ENCODE peak calls at places on chromosomes 4 and X, in four cellular contexts. X is WTC11, T is A549, A is HepG2. Y is an unnamed sample.

GRCh38 chr4:26076000-26076587 is 162.1 kb downstream of the SMIM20 start:
- DNase-seq in X (no peak), T (no peak), A (no peak), Y (no peak)

GRCh38 chr4:40595981-40596380 is 33.7 kb downstream of the RBM47 start:
- DNase-seq in X (no peak), T (no peak), A (no peak), Y (no peak)

GRCh38 chr4:92387459-92388069 is 83.8 kb downstream of the GRID2 start:
- DNase-seq in X (no peak), T (peak; percentile 45), A (peak; percentile 30), Y (no peak)

GRCh38 chrX:151488677-151489076 is 74.8 kb upstream of the PASD1 start:
- DNase-seq in X (peak; percentile 11), T (peak; percentile 13), A (peak; percentile 3), Y (peak; percentile 28)

GRCh38 chr4:45147866-45148265 is 421.5 kb upstream of the GNPDA2 start:
- DNase-seq in X (no peak), T (no peak), A (no peak), Y (no peak)

GRCh38 chr4:48360285-48360965 is 19.1 kb downstream of the SLAIN2 start:
- DNase-seq in X (no peak), T (no peak), A (no peak), Y (no peak)

GRCh38 chrX:70505451-70505841 is 60.8 kb downstream of the DLG3 start:
- DNase-seq in X (no peak), T (no peak), A (no peak), Y (no peak)

GRCh38 chrX:124293810-124294209 is 38.6 kb upstream of the TEX13D start:
- DNase-seq in X (no peak), T (no peak), A (no peak), Y (no peak)

GRCh38 chr4:22510750-22511149 is 5.1 kb downstream of the ADGRA3 start:
- DNase-seq in X (no peak), T (no peak), A (peak; percentile 37), Y (no peak)

GRCh38 chr4:82499705-82500104 is 62.1 kb downstream of the TMEM150C start:
- DNase-seq in X (no peak), T (no peak), A (no peak), Y (no peak)

GRCh38 chrX:110425222-110425621 is 66.6 kb downstream of the RTL9 start:
- DNase-seq in X (no peak), T (no peak), A (no peak), Y (no peak)

GRCh38 chrX:68693481-68694410 is 46.3 kb downstream of the STARD8 start:
- DNase-seq in X (peak; percentile 83), T (no peak), A (no peak), Y (peak; percentile 86)

GRCh38 chr4:188780028-188780427 is 640.8 kb downstream of the TRIML1 start:
- DNase-seq in X (no peak), T (no peak), A (no peak), Y (no peak)

GRCh38 chr4:83618431-83618830 is 82.5 kb downstream of the GPAT3 start:
- DNase-seq in X (no peak), T (peak; percentile 57), A (peak; percentile 87), Y (peak; percentile 19)

GRCh38 chrX:38205037-38205436 is 15.6 kb downstream of the SRPX start:
- DNase-seq in X (no peak), T (no peak), A (no peak), Y (no peak)

GRCh38 chrX:108396188-108396885 is 41.9 kb downstream of the COL4A6 start:
- DNase-seq in X (no peak), T (peak; percentile 69), A (peak; percentile 17), Y (no peak)

GRCh38 chr4:154126276-154126675 is 337.4 kb upstream of the SFRP2 start:
- DNase-seq in X (no peak), T (no peak), A (no peak), Y (no peak)

GRCh38 chr4:151359576-151359975 is 34.2 kb upstream of the SH3D19 start:
- DNase-seq in X (no peak), T (no peak), A (no peak), Y (no peak)

GRCh38 chr4:56757821-56758400 is 63.6 kb downstream of the SPINK2 start:
- DNase-seq in X (peak; percentile 47), T (peak; percentile 57), A (peak; percentile 47), Y (peak; percentile 12)

GRCh38 chr4:33930497-33930896 is 2313.8 kb downstream of the ARAP2 start:
- DNase-seq in X (no peak), T (no peak), A (no peak), Y (no peak)

GRCh38 chrX:110992611-110993010 is 103.4 kb upstream of the PAK3 start:
- DNase-seq in X (peak; percentile 28), T (peak; percentile 21), A (peak; percentile 5), Y (peak; percentile 29)

GRCh38 chr4:188934320-188934975 is 795.2 kb downstream of the TRIML1 start:
- DNase-seq in X (no peak), T (peak; percentile 11), A (no peak), Y (no peak)

GRCh38 chrX:138638996-138639395 is 72.5 kb downstream of the FGF13 start:
- DNase-seq in X (no peak), T (no peak), A (no peak), Y (no peak)

GRCh38 chr4:19883841-19884240 is 367.9 kb upstream of the SLIT2 start:
- DNase-seq in X (no peak), T (no peak), A (no peak), Y (no peak)

GRCh38 chrX:97806238-97806637 is 922.5 kb downstream of the RPA4 start:
- DNase-seq in X (no peak), T (peak; percentile 2), A (no peak), Y (no peak)

GRCh38 chr4:78885598-78885997 is 53.6 kb downstream of the PAQR3 start:
- DNase-seq in X (no peak), T (no peak), A (no peak), Y (no peak)

GRCh38 chrX:10949541-10949940 is 161.6 kb upstream of the HCCS start:
- DNase-seq in X (no peak), T (no peak), A (no peak), Y (no peak)

GRCh38 chrX:110242371-110242770 is 75.5 kb downstream of the AMMECR1 start:
- DNase-seq in X (no peak), T (no peak), A (no peak), Y (no peak)

GRCh38 chrX:71823391-71824057 is 60.4 kb downstream of the CXorf49B start:
- DNase-seq in X (no peak), T (no peak), A (no peak), Y (no peak)

GRCh38 chr4:26334366-26334765 is 13.6 kb downstream of the RBPJ start:
- DNase-seq in X (no peak), T (no peak), A (no peak), Y (no peak)

GRCh38 chrX:100341111-100341510 is 69.0 kb downstream of the PCDH19 start:
- DNase-seq in X (no peak), T (no peak), A (no peak), Y (no peak)

GRCh38 chr4:183171484-183172267 is 72.6 kb downstream of the WWC2 start:
- DNase-seq in X (no peak), T (peak; percentile 66), A (peak; percentile 67), Y (no peak)

GRCh38 chr4:28557755-28558154 is 1697.1 kb downstream of the STIM2 start:
- DNase-seq in X (no peak), T (no peak), A (no peak), Y (no peak)

GRCh38 chrX:68934421-68934820 is 105.6 kb downstream of the EFNB1 start:
- DNase-seq in X (no peak), T (no peak), A (no peak), Y (no peak)

GRCh38 chr4:182448281-182449151 is 205.3 kb downstream of the TENM3 start:
- DNase-seq in X (peak; percentile 93), T (peak; percentile 67), A (peak; percentile 74), Y (peak; percentile 81)

GRCh38 chr4:167956676-167957075 is 135.7 kb upstream of the ANXA10 start:
- DNase-seq in X (no peak), T (no peak), A (no peak), Y (no peak)

GRCh38 chrX:152601848-152602616 is 35.7 kb upstream of the GABRQ start:
- DNase-seq in X (peak; percentile 19), T (peak; percentile 20), A (peak; percentile 1), Y (peak; percentile 11)

GRCh38 chr4:118967393-118967792 is 78.7 kb downstream of the SYNPO2 start:
- DNase-seq in X (no peak), T (no peak), A (no peak), Y (no peak)

GRCh38 chrX:20267924-20268701 is 1.4 kb upstream of the RPS6KA3 start:
- DNase-seq in X (peak; percentile 59), T (no peak), A (no peak), Y (peak; percentile 8)
- TF ChIP-seq NR3C1 in X (no peak), T (no peak), A (no peak), Y (no peak)

GRCh38 chr4:7428261-7429068 is 6.3 kb downstream of the PSAPL1 start:
- DNase-seq in X (peak; percentile 41), T (no peak), A (no peak), Y (no peak)
- TF ChIP-seq NR3C1 in X (no peak), T (no peak), A (no peak), Y (no peak)

GRCh38 chr4:108700358-108700757 is 50.0 kb downstream of the OSTC start:
- DNase-seq in X (no peak), T (no peak), A (no peak), Y (no peak)

GRCh38 chr4:108706289-108706688 is 55.9 kb downstream of the OSTC start:
- DNase-seq in X (no peak), T (no peak), A (no peak), Y (no peak)

GRCh38 chr4:108703370-108703769 is 53.0 kb downstream of the OSTC start:
- DNase-seq in X (no peak), T (no peak), A (no peak), Y (no peak)

GRCh38 chr4:108703966-108704365 is 53.6 kb downstream of the OSTC start:
- DNase-seq in X (no peak), T (no peak), A (no peak), Y (no peak)

GRCh38 chr4:108702960-108703359 is 52.6 kb downstream of the OSTC start:
- DNase-seq in X (no peak), T (no peak), A (no peak), Y (no peak)
- TF ChIP-seq NR3C1 in X (no peak), T (no peak), A (no peak), Y (no peak)

GRCh38 chr4:186201535-186202230 is 10.3 kb downstream of the CYP4V2 start:
- DNase-seq in X (peak; percentile 53), T (peak; percentile 67), A (peak; percentile 59), Y (peak; percentile 43)

GRCh38 chr4:186202490-186203140 is 11.2 kb downstream of the CYP4V2 start:
- DNase-seq in X (no peak), T (no peak), A (no peak), Y (no peak)

GRCh38 chr4:186203391-186203802 is 12.0 kb downstream of the CYP4V2 start:
- DNase-seq in X (no peak), T (no peak), A (no peak), Y (peak; percentile 46)

GRCh38 chr4:186204611-186205144 is 13.3 kb downstream of the CYP4V2 start:
- DNase-seq in X (no peak), T (no peak), A (no peak), Y (no peak)

DNA sequence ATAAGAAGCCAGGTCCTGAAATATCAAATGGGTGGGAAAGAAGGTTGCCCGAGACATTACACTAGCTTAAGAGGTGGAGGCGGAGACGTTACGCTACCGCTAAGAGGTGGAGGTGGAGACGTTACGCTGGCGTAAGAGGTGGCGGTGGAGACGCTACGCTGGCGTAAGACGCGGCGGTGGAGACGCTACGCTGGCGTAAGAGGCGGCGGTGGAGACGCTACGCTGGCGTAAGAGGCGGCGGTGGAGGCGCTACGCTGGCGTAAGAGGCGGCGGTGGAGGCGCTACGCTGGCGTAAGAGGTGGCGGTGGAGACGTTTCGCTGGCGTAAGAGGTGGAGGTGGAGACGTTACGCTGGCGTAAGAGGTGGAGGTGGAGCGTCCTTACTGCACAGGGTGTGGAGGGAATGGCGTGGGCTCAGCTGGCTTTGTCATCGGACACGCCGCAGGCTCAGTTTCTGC is 12.8 kb downstream of the CYP4V2 start:
- DNase-seq in X (no peak), T (no peak), A (no peak), Y (peak; percentile 73)
- TF ChIP-seq NR3C1 in X (no peak), T (no peak), A (no peak), Y (no peak)

Y was measured in K562.